ENCODE peak calls at places on chromosomes 13 and 19, in eight cellular contexts. U is IMR-90, W is right lobe of liver, L is OCI-LY7, A is left ventricle myocardium inferior, J is tibial nerve, P is lung, M is PC-3. D is an unnamed sample. For H3K36me3, the result is how much of the 10 kb centered on the place peaks cover.

GRCh38 chr19:15290149-15290548 is 42.2 kb downstream of the BRD4 start:
- DNase-seq in U (no peak), M (no peak), W (no peak), J (no peak), L (no peak), P (no peak), A (no peak), D (no peak)

GRCh38 chr19:30784850-30785459 is 412.8 kb downstream of the ZNF536 start:
- DNase-seq in U (peak), W (peak), J (peak), P (peak), A (peak), M (peak), L (peak), D (peak)

GRCh38 chr19:1624458-1624857 is 19.2 kb upstream of the UQCR11 start:
- DNase-seq in P (peak), M (peak), W (no peak), U (peak), A (peak), L (peak), J (peak), D (peak)

GRCh38 chr13:45162821-45163220 is 38.0 kb downstream of the KCTD4 start:
- DNase-seq in W (no peak), J (no peak), P (no peak), U (peak), M (peak), L (no peak), A (no peak), D (peak)

GRCh38 chr19:58546131-58546530 is 2.3 kb downstream of the TRIM28 start:
- DNase-seq in U (no peak), W (no peak), L (no peak), M (no peak), J (no peak), P (no peak), A (no peak), D (no peak)

GRCh38 chr19:45772130-45772880 is 3.3 kb upstream of the SIX5 start:
- DNase-seq in U (no peak), P (no peak), L (no peak), A (no peak), M (no peak), W (no peak), J (no peak), D (no peak)

GRCh38 chr13:69579351-69579750 is 528.3 kb upstream of the ATXN8OS start:
- DNase-seq in M (peak), P (no peak), L (no peak), A (no peak), W (no peak), J (no peak), U (no peak), D (no peak)

GRCh38 chr19:1097810-1098176 is 2.6 kb upstream of the POLR2E start:
- DNase-seq in L (no peak), W (peak), U (no peak), J (no peak), M (no peak), A (no peak), P (no peak), D (no peak)

GRCh38 chr19:40588110-40588854 is 11.6 kb downstream of the SHKBP1 start:
- DNase-seq in L (no peak), J (no peak), W (no peak), P (no peak), M (no peak), A (no peak), U (no peak), D (peak)
- TF ChIP-seq CTCF in L (no peak), J (no peak), W (no peak), P (no peak), M (no peak), A (no peak), U (no peak), D (no peak)

DNA sequence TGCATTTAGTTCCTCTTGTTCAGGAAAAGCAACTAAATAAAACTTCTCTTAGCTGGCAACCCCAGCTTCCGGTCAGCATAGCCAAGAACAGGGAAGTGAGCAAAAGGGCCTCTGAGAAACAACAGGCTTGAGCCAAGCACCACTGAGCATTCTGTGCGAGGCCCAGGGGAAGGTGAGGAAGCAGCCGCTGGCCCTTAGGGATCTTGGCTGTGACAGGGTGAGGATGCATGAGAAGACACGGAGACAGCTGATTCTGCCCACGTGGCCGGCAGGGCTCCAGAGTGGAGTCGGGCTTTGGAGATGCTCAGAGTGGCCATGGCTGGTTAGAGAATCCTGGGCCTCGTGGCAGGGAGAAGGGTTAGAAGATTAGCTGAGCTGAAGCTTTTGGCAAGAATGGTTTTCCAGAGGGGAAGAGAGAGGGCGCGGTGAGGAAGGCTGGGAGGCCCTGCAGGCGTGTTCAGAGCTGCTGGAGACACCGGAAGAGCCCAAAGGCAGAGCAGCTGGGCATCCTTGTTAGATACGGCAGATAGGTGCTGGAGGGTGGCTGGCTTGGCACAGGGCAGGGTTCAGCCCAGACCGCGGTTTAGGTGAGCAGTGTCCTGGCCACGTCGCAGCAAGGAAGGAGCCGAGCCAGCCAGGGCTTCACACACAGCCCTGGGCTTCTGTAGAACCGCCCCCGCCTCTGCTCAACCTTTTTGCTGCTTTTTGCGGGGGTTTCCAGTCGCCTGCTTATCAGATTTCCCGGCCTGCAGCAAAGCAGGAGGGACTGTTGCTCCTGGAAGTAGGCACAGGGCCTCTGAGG is 17.3 kb downstream of the UPF1 start:
- DNase-seq in U (peak), W (peak), L (no peak), A (peak), M (no peak), J (peak), P (peak), D (peak)
- H3K4me3 ChIP-seq in U (no peak), W (no peak), L (no peak), A (peak), M (no peak), J (no peak), P (no peak), D (no peak)

GRCh38 chr19:4697304-4697703 is 26.3 kb downstream of the DPP9 start:
- DNase-seq in U (no peak), A (no peak), P (no peak), M (no peak), W (no peak), L (no peak), J (no peak), D (no peak)
- H3K36me3 ChIP-seq in U (half or more), A (half or more), P (under half), M (half or more), W (half or more), L (half or more), J (half or more), D (half or more)

GRCh38 chr13:93227280-93227905 is 786 bp downstream of the GPC6 start:
- DNase-seq in M (peak), W (peak), J (no peak), U (peak), A (no peak), P (no peak), L (no peak), D (peak)
- TF ChIP-seq CTCF in M (no peak), W (no peak), J (no peak), U (no peak), A (no peak), P (no peak), L (no peak), D (no peak)

D was measured in brain microvascular endothelial cell.